ENCODE peak calls at places on chromosomes 5 and 9, in seven cellular contexts. H, R, U, W, G, B and A are unnamed samples.

GRCh38 chr5:138653502-138653901 is 78.3 kb upstream of the HSPA9 start:
- DNase-seq in R (no peak), G (no peak), H (no peak), W (no peak), U (no peak), B (no peak), A (no peak)

GRCh38 chr9:81724242-81724889 is 35.0 kb upstream of the TLE1 start:
- DNase-seq in U (peak), B (peak), W (no peak), H (no peak), G (no peak), R (no peak), A (no peak)

GRCh38 chr9:105173306-105173705 is 71.1 kb upstream of the SLC44A1 start:
- DNase-seq in R (no peak), B (no peak), U (no peak), G (no peak), W (no peak), H (peak), A (peak)

GRCh38 chr5:123514615-123515355 is 2.8 kb downstream of the CSNK1G3 start:
- DNase-seq in H (no peak), W (no peak), G (no peak), U (no peak), B (no peak), R (no peak), A (no peak)

GRCh38 chr5:72508241-72509170 is 1.3 kb upstream of the ZNF366 start:
- DNase-seq in W (no peak), H (no peak), R (no peak), G (no peak), B (no peak), U (no peak), A (no peak)

GRCh38 chr9:123360161-123361085 is 4.4 kb downstream of the CRB2 start:
- DNase-seq in W (peak), B (no peak), H (no peak), U (no peak), R (no peak), G (peak), A (no peak)

GRCh38 chr5:169131944-169132343 is 169.0 kb downstream of the SLIT3 start:
- DNase-seq in R (no peak), G (no peak), B (no peak), H (no peak), W (no peak), U (peak), A (no peak)

GRCh38 chr9:20508242-20508641 is 114.1 kb downstream of the MLLT3 start:
- DNase-seq in B (no peak), H (no peak), W (no peak), G (no peak), U (no peak), R (no peak), A (no peak)

GRCh38 chr5:54742417-54742889 is 224.9 kb downstream of the SNX18 start:
- DNase-seq in B (peak), H (no peak), W (no peak), U (peak), R (no peak), G (no peak), A (no peak)

GRCh38 chr5:135236187-135236835 is 162.7 kb downstream of the MACROH2A1 start:
- DNase-seq in U (no peak), W (no peak), G (no peak), H (no peak), B (no peak), R (no peak), A (no peak)

GRCh38 chr9:37719526-37719925 is 34.1 kb upstream of the TRMT10B start:
- DNase-seq in W (no peak), B (no peak), U (no peak), R (no peak), H (no peak), G (no peak), A (no peak)

GRCh38 chr5:136006767-136007251 is 22.0 kb upstream of the TGFBI start:
- DNase-seq in H (no peak), W (no peak), R (peak), U (peak), G (no peak), B (no peak), A (no peak)

GRCh38 chr9:109411818-109412352 is 86.2 kb downstream of the PTPN3 start:
- DNase-seq in G (no peak), R (peak), U (peak), B (no peak), W (no peak), H (peak), A (no peak)

GRCh38 chr9:111153973-111154590 is 115.8 kb upstream of the LPAR1 start:
- DNase-seq in B (no peak), W (no peak), U (peak), G (no peak), R (no peak), H (no peak), A (no peak)

GRCh38 chr9:97737429-97737828 is 40.3 kb upstream of the XPA start:
- DNase-seq in B (no peak), U (no peak), G (no peak), H (no peak), W (no peak), R (peak), A (no peak)

GRCh38 chr5:148145916-148146315 is 22.4 kb upstream of the SPINK14 start:
- DNase-seq in U (peak), W (peak), R (no peak), H (no peak), B (no peak), G (peak), A (no peak)

GRCh38 chr5:30405821-30406220 is 787.7 kb upstream of the CDH6 start:
- DNase-seq in G (no peak), R (no peak), W (no peak), B (no peak), U (peak), H (no peak), A (no peak)

GRCh38 chr5:174623438-174624019 is 100.9 kb upstream of the MSX2 start:
- DNase-seq in U (no peak), H (peak), R (no peak), B (no peak), G (peak), W (no peak), A (peak)

GRCh38 chr9:134399435-134400056 is 73.3 kb downstream of the RXRA start:
- DNase-seq in R (peak), W (no peak), U (no peak), G (no peak), B (no peak), H (no peak), A (no peak)

GRCh38 chr9:112378441-112379176 is 1.3 kb upstream of the HSDL2 start:
- DNase-seq in G (peak), B (no peak), W (no peak), H (no peak), U (peak), R (no peak), A (no peak)

GRCh38 chr9:102986425-102986824 is 8.7 kb upstream of the CYLC2 start:
- DNase-seq in B (no peak), R (no peak), G (no peak), H (no peak), U (no peak), W (no peak), A (no peak)

GRCh38 chr5:116577064-116577788 is 2.6 kb upstream of the SEMA6A start:
- DNase-seq in W (no peak), B (no peak), H (no peak), U (no peak), G (no peak), R (no peak), A (no peak)

GRCh38 chr9:13144176-13144820 is 135.2 kb downstream of the MPDZ start:
- DNase-seq in W (no peak), B (no peak), R (no peak), H (no peak), G (no peak), U (peak), A (no peak)

GRCh38 chr5:141883184-141883947 is 5.2 kb upstream of the PCDH1 start:
- DNase-seq in H (no peak), B (peak), R (peak), W (no peak), G (no peak), U (no peak), A (no peak)

GRCh38 chr5:429453-430188 is 13.4 kb upstream of the EXOC3 start:
- DNase-seq in R (peak), G (no peak), B (no peak), U (peak), W (no peak), H (peak), A (no peak)

GRCh38 chr9:69180670-69181069 is 6.6 kb downstream of the TJP2 start:
- DNase-seq in G (peak), W (no peak), U (peak), R (peak), H (no peak), B (peak), A (no peak)

GRCh38 chr9:14373726-14374125 is 59.8 kb upstream of the NFIB start:
- DNase-seq in B (no peak), G (no peak), U (peak), H (no peak), W (no peak), R (no peak), A (no peak)

GRCh38 chr5:66415208-66415607 is 181.0 kb upstream of the MAST4 start:
- DNase-seq in G (no peak), W (no peak), U (peak), R (no peak), H (no peak), B (no peak), A (no peak)

GRCh38 chr5:55538621-55539020 is 3.9 kb upstream of the PLPP1 start:
- DNase-seq in W (no peak), R (no peak), B (no peak), U (no peak), H (no peak), G (no peak), A (no peak)

GRCh38 chr5:9468070-9468388 is 77.8 kb downstream of the SEMA5A start:
- DNase-seq in W (no peak), U (peak), G (no peak), R (peak), B (no peak), H (no peak), A (no peak)

GRCh38 chr9:6194934-6195333 is 20.7 kb upstream of the IL33 start:
- DNase-seq in B (no peak), U (no peak), R (no peak), H (no peak), G (no peak), W (no peak), A (no peak)

GRCh38 chr5:151691706-151692105 is 5.0 kb upstream of the SPARC start:
- DNase-seq in R (no peak), B (no peak), W (no peak), G (no peak), U (peak), H (no peak), A (no peak)

GRCh38 chr5:17305964-17306725 is 88.7 kb downstream of the BASP1 start:
- DNase-seq in U (peak), B (peak), R (no peak), G (no peak), W (peak), H (no peak), A (peak)

GRCh38 chr9:132182609-132183073 is 20.8 kb downstream of the NTNG2 start:
- DNase-seq in H (no peak), G (no peak), U (no peak), R (no peak), B (no peak), W (no peak), A (no peak)

GRCh38 chr9:127746959-127747569 is 12.0 kb upstream of the TOR2A start:
- DNase-seq in B (no peak), W (no peak), H (no peak), R (no peak), U (no peak), G (no peak), A (no peak)

GRCh38 chr9:14238518-14238917 is 75.4 kb downstream of the NFIB start:
- DNase-seq in U (peak), H (no peak), B (peak), G (peak), R (no peak), W (no peak), A (no peak)

GRCh38 chr5:61159070-61159469 is 3.2 kb downstream of the SMIM15 start:
- DNase-seq in W (no peak), B (no peak), G (no peak), R (no peak), H (no peak), U (no peak), A (no peak)